ENCODE peak calls at places on chromosomes 6 and 20, in five cellular contexts. Q is fibroblast of lung; P is CD8-positive, alpha-beta T cell; I is cardiac muscle cell; N is left ventricle myocardium inferior. C is an unnamed sample.

GRCh38 chr6:158219229-158219628 is 51.1 kb downstream of the GTF2H5 start:
- DNase-seq in Q (peak), P (no peak), I (no peak), N (no peak), C (no peak)

GRCh38 chr6:121482004-121482693 is 46.7 kb downstream of the GJA1 start:
- DNase-seq in Q (peak), P (no peak), I (no peak), N (no peak), C (no peak)

GRCh38 chr6:117615981-117616961 is 14.0 kb upstream of the GOPC start:
- DNase-seq in Q (no peak), P (peak), I (no peak), N (no peak), C (no peak)

GRCh38 chr20:51237278-51237677 is 214.4 kb upstream of the KCNG1 start:
- DNase-seq in Q (no peak), P (no peak), I (no peak), N (peak), C (no peak)

GRCh38 chr20:17969276-17969883 is 562 bp downstream of the MGME1 start:
- DNase-seq in Q (peak), P (peak), I (peak), N (no peak), C (no peak)

GRCh38 chr6:146433881-146434741 is 109.5 kb upstream of the RAB32 start:
- DNase-seq in Q (peak), P (no peak), I (peak), N (no peak), C (no peak)

GRCh38 chr6:162140453-162140852 is 587.1 kb downstream of the PRKN start:
- DNase-seq in Q (no peak), P (no peak), I (no peak), N (no peak), C (no peak)

GRCh38 chr6:81747327-81747726 is 5.2 kb downstream of the TENT5A start:
- DNase-seq in Q (no peak), P (no peak), I (no peak), N (no peak), C (no peak)

GRCh38 chr6:47242483-47243386 is 67.0 kb downstream of the TNFRSF21 start:
- DNase-seq in Q (peak), P (peak), I (peak), N (peak), C (peak)

GRCh38 chr6:30612687-30613248 is 4.3 kb downstream of the PPP1R10 start:
- DNase-seq in Q (peak), P (no peak), I (no peak), N (no peak), C (no peak)

GRCh38 chr20:12166053-12166717 is 248.5 kb downstream of the BTBD3 start:
- DNase-seq in Q (peak), P (no peak), I (no peak), N (peak), C (no peak)

GRCh38 chr6:65771946-65772345 is 64.9 kb upstream of the EYS start:
- DNase-seq in Q (no peak), P (no peak), I (no peak), N (no peak), C (no peak)

GRCh38 chr6:165146456-165146855 is 162.9 kb downstream of the C6orf118 start:
- DNase-seq in Q (no peak), P (no peak), I (no peak), N (no peak), C (no peak)

GRCh38 chr6:28758046-28758817 is 165.6 kb downstream of the TRIM27 start:
- DNase-seq in Q (peak), P (no peak), I (no peak), N (no peak), C (no peak)

GRCh38 chr20:53582574-53583351 is 10.9 kb downstream of the ZNF217 start:
- DNase-seq in Q (peak), P (no peak), I (no peak), N (no peak), C (peak)

GRCh38 chr6:111872521-111873177 is 603 bp downstream of the FYN start:
- DNase-seq in Q (peak), P (peak), I (peak), N (peak), C (no peak)

GRCh38 chr6:116073765-116074450 is 13.2 kb upstream of the FRK start:
- DNase-seq in Q (peak), P (no peak), I (no peak), N (no peak), C (no peak)

GRCh38 chr6:142561511-142562265 is 259.9 kb downstream of the ADGRG6 start:
- DNase-seq in Q (no peak), P (no peak), I (no peak), N (no peak), C (no peak)

GRCh38 chr6:170085475-170086401 is 205.1 kb downstream of the DLL1 start:
- DNase-seq in Q (no peak), P (no peak), I (no peak), N (peak), C (no peak)

DNA sequence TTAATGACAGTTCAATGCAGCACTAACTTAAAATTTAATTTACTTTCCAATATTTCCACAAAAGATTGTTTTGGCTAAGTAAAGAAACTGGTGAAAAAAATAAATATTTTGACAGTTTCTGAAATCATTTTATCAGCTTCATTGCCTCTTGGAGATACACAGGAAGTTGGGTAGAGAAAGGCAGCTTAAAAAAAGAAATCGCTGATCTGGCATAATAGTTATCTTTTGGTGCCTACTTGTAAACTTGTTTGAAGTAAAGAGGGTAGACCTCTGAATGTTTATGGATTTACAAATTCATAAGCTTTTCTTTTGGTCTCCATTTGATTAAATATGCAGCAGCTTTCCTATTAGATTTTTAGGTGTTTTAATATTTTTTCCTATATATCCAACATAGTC is 103.4 kb downstream of the RTN4IP1 start:
- DNase-seq in Q (no peak), P (no peak), I (no peak), N (no peak), C (no peak)
- H3K4me3 ChIP-seq in Q (no peak), P (no peak), I (no peak), N (no peak), C (no peak)

GRCh38 chr6:110826236-110827129 is 11.2 kb upstream of the CDK19 start:
- DNase-seq in Q (peak), P (no peak), I (no peak), N (no peak), C (no peak)
- H3K27ac ChIP-seq in Q (no peak), P (no peak), I (no peak), N (peak), C (no peak)

GRCh38 chr6:106359989-106360409 is 518 bp upstream of the CRYBG1 start:
- DNase-seq in Q (no peak), P (no peak), I (no peak), N (no peak), C (no peak)

GRCh38 chr6:106363401-106364138 is 3.1 kb downstream of the CRYBG1 start:
- DNase-seq in Q (no peak), P (no peak), I (no peak), N (no peak), C (no peak)

GRCh38 chr6:106360989-106361430 is 493 bp downstream of the CRYBG1 start:
- DNase-seq in Q (no peak), P (no peak), I (peak), N (no peak), C (no peak)

GRCh38 chr6:106356382-106356781 is 4.1 kb upstream of the CRYBG1 start:
- DNase-seq in Q (no peak), P (no peak), I (no peak), N (no peak), C (no peak)

DNA sequence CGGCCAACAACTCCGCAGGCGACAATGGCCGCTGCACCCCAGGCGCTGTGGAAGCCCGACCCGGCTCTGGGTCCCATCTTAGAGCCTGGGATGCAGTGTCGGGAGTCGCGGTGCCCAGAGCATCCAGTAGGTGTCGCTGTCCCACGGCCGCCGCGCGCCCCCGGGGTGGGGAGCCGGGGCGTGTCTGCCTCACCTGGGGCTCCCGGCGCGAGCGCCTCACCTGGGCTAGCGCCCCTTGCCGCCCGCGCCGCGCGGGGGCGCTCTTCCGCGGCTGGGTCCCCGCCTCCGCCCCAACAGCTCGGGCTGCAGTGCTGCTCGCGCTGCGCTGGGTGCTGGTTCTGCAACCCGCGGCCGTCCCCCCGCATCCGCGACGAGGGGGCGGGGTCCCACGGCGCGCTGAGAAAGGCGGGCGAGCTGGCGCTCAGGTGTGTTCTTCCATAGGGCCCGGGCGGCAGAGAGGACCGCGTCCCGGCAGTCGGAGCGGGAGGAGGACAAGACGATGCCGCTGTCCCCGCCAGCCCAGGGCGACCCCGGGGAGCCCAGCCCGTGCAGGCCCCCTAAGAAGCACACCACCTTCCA is at the start of gene CRYBG1:
- DNase-seq in Q (peak), P (peak), I (peak), N (peak), C (no peak)
- H3K4me3 ChIP-seq in Q (peak), P (peak), I (peak), N (peak), C (peak)

DNA sequence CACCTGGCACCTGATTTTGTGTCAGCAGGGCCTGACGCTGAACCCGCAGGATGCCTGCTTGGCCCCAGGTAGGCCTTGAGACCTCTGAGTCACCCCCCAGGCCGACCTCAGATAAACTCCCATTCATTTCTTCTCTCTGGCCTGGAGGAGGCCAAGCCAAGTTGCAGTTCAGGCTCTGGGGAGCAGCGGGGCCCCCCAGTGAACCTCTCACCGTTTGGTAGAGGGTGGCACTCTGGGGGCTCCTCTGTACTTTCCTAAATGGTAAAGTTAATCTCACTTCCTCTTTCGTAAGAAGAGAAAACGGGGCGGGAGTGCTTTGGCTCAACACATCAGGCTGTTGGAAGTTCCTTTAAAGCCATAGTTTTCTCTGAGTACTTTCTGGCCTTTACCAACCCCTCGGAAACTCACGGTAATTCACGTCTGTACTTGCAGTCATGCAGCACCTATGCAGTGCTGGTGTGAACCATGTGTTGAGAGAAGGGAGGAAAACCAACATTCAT is 2.8 kb downstream of the SIRPA start:
- DNase-seq in Q (no peak), P (no peak), I (no peak), N (no peak), C (no peak)
- H3K27ac ChIP-seq in Q (peak), P (no peak), I (no peak), N (peak), C (peak)

C was measured in ascending aorta.